ENCODE peak calls at places on chromosomes 7 and 10, in four cellular contexts. A is GM12892, R is K562, V is HepG2. S is an unnamed sample.

GRCh38 chr7:135914346-135914745 is 62.8 kb downstream of the MTPN start:
- DNase-seq in A (no peak), R (no peak), V (no peak), S (no peak)

GRCh38 chr7:69893915-69894314 is 295.6 kb downstream of the AUTS2 start:
- DNase-seq in A (no peak), R (no peak), V (no peak), S (no peak)

GRCh38 chr7:16795624-16796023 is 9.2 kb downstream of the AGR2 start:
- DNase-seq in A (no peak), R (no peak), V (no peak), S (no peak)

GRCh38 chr10:260819-261429 is 125.7 kb downstream of the ZMYND11 start:
- DNase-seq in A (no peak), R (no peak), V (no peak), S (no peak)

GRCh38 chr7:18421297-18422004 is 74.1 kb upstream of the HDAC9 start:
- DNase-seq in A (no peak), R (no peak), V (no peak), S (no peak)

GRCh38 chr7:117784315-117784714 is 88.9 kb downstream of the CTTNBP2 start:
- DNase-seq in A (no peak), R (no peak), V (no peak), S (no peak)

GRCh38 chr7:19681596-19681995 is 27.2 kb downstream of the POLR1F start:
- DNase-seq in A (no peak), R (no peak), V (no peak), S (no peak)

GRCh38 chr7:19442016-19442785 is 266.6 kb downstream of the POLR1F start:
- DNase-seq in A (no peak), R (peak; percentile 15), V (no peak), S (no peak)

GRCh38 chr10:95467162-95467599 is 94.0 kb downstream of the SORBS1 start:
- DNase-seq in A (no peak), R (peak; percentile 83), V (peak; percentile 83), S (no peak)

GRCh38 chr10:73039635-73040034 is 57.0 kb downstream of the P4HA1 start:
- DNase-seq in A (no peak), R (no peak), V (no peak), S (no peak)

GRCh38 chr7:130441408-130441854 is 615 bp upstream of the CEP41 start:
- DNase-seq in A (no peak), R (peak; percentile 28), V (no peak), S (no peak)
- TF ChIP-seq TAF1 in A (no peak), R (no peak), V (no peak), S (no peak)

DNA sequence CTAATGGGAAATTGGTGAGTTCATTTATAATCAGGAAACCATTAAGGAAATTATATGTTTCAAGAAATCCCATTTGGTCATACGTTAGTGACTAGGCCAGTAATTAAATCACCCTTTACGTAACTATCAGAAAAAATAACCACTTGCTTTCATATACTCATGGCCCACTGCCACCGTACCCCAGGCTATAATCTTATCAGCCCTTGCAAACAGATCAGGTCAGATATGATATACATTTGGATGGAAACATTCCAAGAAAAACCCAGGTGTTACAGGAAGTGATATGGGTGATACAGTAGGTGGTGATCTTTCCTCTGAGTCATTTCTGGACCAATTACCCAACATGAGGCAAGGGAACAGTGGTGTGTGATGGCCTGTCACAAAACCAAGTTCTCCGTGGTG is 481.0 kb upstream of the SEMA3A start:
- DNase-seq in A (no peak), R (peak; percentile 50), V (no peak), S (no peak)
- TF ChIP-seq POLR2AphosphoS5 in A (no peak), R (no peak), V (no peak), S (no peak)

GRCh38 chr7:107643407-107643806 is 17.2 kb upstream of the SLC26A4 start:
- DNase-seq in A (no peak), R (no peak), V (no peak), S (no peak)
- TF ChIP-seq TAF1 in A (no peak), R (no peak), V (no peak), S (no peak)

GRCh38 chr7:13979671-13980438 is 9.6 kb downstream of the ETV1 start:
- DNase-seq in A (no peak), R (peak; percentile 18), V (no peak), S (no peak)

GRCh38 chr7:13984831-13985685 is 4.4 kb downstream of the ETV1 start:
- DNase-seq in A (no peak), R (no peak), V (no peak), S (no peak)

GRCh38 chr7:13980474-13980873 is 9.0 kb downstream of the ETV1 start:
- DNase-seq in A (no peak), R (peak; percentile 25), V (no peak), S (no peak)

GRCh38 chr7:13982940-13983677 is 6.4 kb downstream of the ETV1 start:
- DNase-seq in A (no peak), R (peak; percentile 71), V (no peak), S (no peak)

GRCh38 chr7:13981070-13981469 is 8.4 kb downstream of the ETV1 start:
- DNase-seq in A (no peak), R (peak; percentile 91), V (no peak), S (no peak)
- TF ChIP-seq POLR2AphosphoS5 in A (no peak), R (peak; percentile 66), V (no peak), S (no peak)

GRCh38 chr10:118256209-118256608 is 85.9 kb downstream of the FAM204A start:
- DNase-seq in A (no peak), R (no peak), V (no peak), S (no peak)

GRCh38 chr10:118258285-118258684 is 83.8 kb downstream of the FAM204A start:
- DNase-seq in A (no peak), R (no peak), V (no peak), S (no peak)

GRCh38 chr10:118255355-118255754 is 86.8 kb downstream of the FAM204A start:
- DNase-seq in A (no peak), R (no peak), V (no peak), S (no peak)

GRCh38 chr10:118256825-118257570 is 85.1 kb downstream of the FAM204A start:
- DNase-seq in A (no peak), R (no peak), V (no peak), S (no peak)

GRCh38 chr10:118259288-118259906 is 82.7 kb downstream of the FAM204A start:
- DNase-seq in A (no peak), R (peak; percentile 54), V (peak; percentile 19), S (no peak)
- TF ChIP-seq TAF1 in A (no peak), R (no peak), V (no peak), S (no peak)

DNA sequence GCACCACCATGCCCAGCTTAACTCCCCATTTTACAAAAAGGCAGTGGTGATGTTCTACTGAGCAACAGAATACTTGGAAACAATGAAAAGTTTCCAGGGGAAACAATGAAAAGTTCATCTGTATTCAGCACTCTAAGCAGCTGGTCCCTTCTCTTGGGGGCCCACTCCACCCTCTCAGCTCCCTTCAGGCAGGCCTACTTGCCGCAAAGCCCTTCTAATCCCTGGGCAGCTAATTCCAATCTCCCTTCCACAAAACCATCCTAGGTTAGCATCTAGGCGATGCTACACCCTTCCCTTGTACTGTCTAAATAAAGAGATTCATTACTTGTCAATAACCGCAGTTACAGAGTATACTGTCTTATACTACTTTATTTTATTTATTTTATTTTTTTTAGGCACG is 79.1 kb downstream of the SPDYE5 start:
- DNase-seq in A (no peak), R (no peak), V (no peak), S (no peak)
- TF ChIP-seq POLR2AphosphoS5 in A (no peak), R (no peak), V (no peak), S (no peak)